ENCODE peak calls at places on chromosomes 16 and 17, in five cellular contexts. I is gastrocnemius medialis; M is brain microvascular endothelial cell; V is CD8-positive, alpha-beta memory T cell; C is left ventricle myocardium inferior. Z is an unnamed sample.

GRCh38 chr16:3243882-3244281 is 8.9 kb upstream of the ZNF200 start:
- DNase-seq in I (no peak), M (no peak), V (no peak), C (no peak), Z (no peak)

GRCh38 chr17:37094391-37094790 is 145.6 kb downstream of the AATF start:
- DNase-seq in I (no peak), M (no peak), V (no peak), C (no peak), Z (peak; percentile 21)

GRCh38 chr17:80783971-80784370 is 207.7 kb upstream of the CHMP6 start:
- DNase-seq in I (no peak), M (no peak), V (no peak), C (no peak), Z (no peak)

GRCh38 chr17:82419471-82419995 is 1.1 kb upstream of the OGFOD3 start:
- DNase-seq in I (no peak), M (no peak), V (no peak), C (no peak), Z (no peak)

GRCh38 chr17:39104046-39104445 is 47.4 kb downstream of the PLXDC1 start:
- DNase-seq in I (no peak), M (peak; percentile 63), V (no peak), C (no peak), Z (no peak)

GRCh38 chr17:31830971-31831755 is 27.9 kb downstream of the COPRS start:
- DNase-seq in I (no peak), M (peak; percentile 42), V (no peak), C (no peak), Z (no peak)

GRCh38 chr16:1610071-1610840 is 1.6 kb downstream of the IFT140 start:
- DNase-seq in I (peak; percentile 76), M (peak; percentile 63), V (peak; percentile 93), C (peak; percentile 88), Z (peak; percentile 89)

GRCh38 chr16:88870608-88871348 is 4.3 kb upstream of the PABPN1L start:
- DNase-seq in I (no peak), M (no peak), V (no peak), C (no peak), Z (no peak)

GRCh38 chr17:69669441-69670178 is 255.1 kb downstream of the MAP2K6 start:
- DNase-seq in I (no peak), M (no peak), V (no peak), C (no peak), Z (no peak)

GRCh38 chr17:59001158-59001814 is 105.4 kb downstream of the TRIM37 start:
- DNase-seq in I (peak; percentile 22), M (peak; percentile 77), V (peak; percentile 80), C (no peak), Z (no peak)

GRCh38 chr17:8001976-8002645 is at the start of gene GUCY2D:
- DNase-seq in I (no peak), M (no peak), V (no peak), C (no peak), Z (no peak)

GRCh38 chr17:40431231-40431602 is 12.0 kb upstream of the IGFBP4 start:
- DNase-seq in I (no peak), M (no peak), V (no peak), C (no peak), Z (no peak)

GRCh38 chr17:61955621-61956020 is 27.8 kb upstream of the INTS2 start:
- DNase-seq in I (no peak), M (no peak), V (no peak), C (no peak), Z (no peak)

GRCh38 chr17:45950888-45951287 is 48.2 kb upstream of the STH start:
- DNase-seq in I (no peak), M (no peak), V (no peak), C (no peak), Z (no peak)

GRCh38 chr17:35486920-35487727 is 38.6 kb upstream of the SLFN13 start:
- DNase-seq in I (no peak), M (peak; percentile 17), V (peak; percentile 84), C (peak; percentile 41), Z (no peak)

GRCh38 chr17:62895256-62895649 is 70.8 kb upstream of the TANC2 start:
- DNase-seq in I (no peak), M (no peak), V (no peak), C (no peak), Z (no peak)

GRCh38 chr16:20880867-20881866 is 19.0 kb downstream of the DCUN1D3 start:
- DNase-seq in I (no peak), M (no peak), V (no peak), C (no peak), Z (no peak)

GRCh38 chr17:75685508-75685907 is 18.4 kb downstream of the SAP30BP start:
- DNase-seq in I (no peak), M (no peak), V (no peak), C (no peak), Z (no peak)

GRCh38 chr17:62692721-62693431 is 65.4 kb downstream of the MRC2 start:
- DNase-seq in I (no peak), M (no peak), V (no peak), C (no peak), Z (no peak)

GRCh38 chr16:19410435-19411153 is 7.1 kb upstream of the TMC5 start:
- DNase-seq in I (no peak), M (no peak), V (no peak), C (no peak), Z (no peak)

GRCh38 chr16:48912360-48912759 is 302.4 kb upstream of the N4BP1 start:
- DNase-seq in I (no peak), M (no peak), V (no peak), C (no peak), Z (no peak)

GRCh38 chr17:80694992-80695912 is 150.6 kb downstream of the RPTOR start:
- DNase-seq in I (no peak), M (no peak), V (no peak), C (no peak), Z (no peak)

GRCh38 chr16:85437161-85438052 is 175.7 kb upstream of the GSE1 start:
- DNase-seq in I (no peak), M (no peak), V (no peak), C (no peak), Z (no peak)

GRCh38 chr16:30061195-30061554 is 4.4 kb upstream of the ALDOA start:
- DNase-seq in I (no peak), M (no peak), V (no peak), C (no peak), Z (no peak)

GRCh38 chr16:48499822-48500440 is 110.0 kb downstream of the N4BP1 start:
- DNase-seq in I (no peak), M (peak; percentile 73), V (no peak), C (no peak), Z (no peak)

GRCh38 chr16:81261049-81261648 is 22.7 kb downstream of the BCO1 start:
- DNase-seq in I (no peak), M (no peak), V (no peak), C (no peak), Z (peak; percentile 16)

GRCh38 chr17:48800626-48801217 is 16.3 kb downstream of the TTLL6 start:
- DNase-seq in I (no peak), M (no peak), V (no peak), C (no peak), Z (no peak)

DNA sequence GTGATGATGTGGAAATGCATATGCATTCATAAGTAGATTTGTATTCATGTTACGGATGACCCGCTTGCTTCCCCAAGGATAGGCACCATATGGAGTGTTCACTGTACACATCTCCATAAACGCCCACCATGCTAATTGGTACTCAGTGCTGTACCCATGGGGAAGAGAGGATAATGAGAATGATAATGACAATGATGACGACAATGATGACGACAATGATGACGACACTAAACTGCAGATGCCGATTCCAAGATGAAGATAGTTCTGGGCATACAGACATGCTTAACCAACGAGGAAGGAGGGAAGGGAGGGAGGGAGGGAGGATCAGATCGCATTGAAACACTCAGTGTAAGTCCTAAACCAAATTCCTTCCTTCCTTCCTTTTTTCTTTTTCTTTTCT is 26.5 kb upstream of the ZFHX3 start:
- DNase-seq in I (no peak), M (no peak), V (no peak), C (no peak), Z (no peak)
- H3K27ac ChIP-seq in I (no peak overlapping the region), M (no peak overlapping the region), V (no peak overlapping the region), C (no peak overlapping the region), Z (no peak overlapping the region)

GRCh38 chr16:23333962-23334361 is 31.9 kb downstream of the SCNN1B start:
- DNase-seq in I (no peak), M (no peak), V (no peak), C (no peak), Z (no peak)

GRCh38 chr16:23330161-23330560 is 28.1 kb downstream of the SCNN1B start:
- DNase-seq in I (no peak), M (no peak), V (no peak), C (no peak), Z (no peak)

GRCh38 chr16:23327836-23328235 is 25.7 kb downstream of the SCNN1B start:
- DNase-seq in I (no peak), M (no peak), V (no peak), C (no peak), Z (no peak)

GRCh38 chr16:23333034-23333579 is 31.0 kb downstream of the SCNN1B start:
- DNase-seq in I (no peak), M (no peak), V (no peak), C (no peak), Z (no peak)

DNA sequence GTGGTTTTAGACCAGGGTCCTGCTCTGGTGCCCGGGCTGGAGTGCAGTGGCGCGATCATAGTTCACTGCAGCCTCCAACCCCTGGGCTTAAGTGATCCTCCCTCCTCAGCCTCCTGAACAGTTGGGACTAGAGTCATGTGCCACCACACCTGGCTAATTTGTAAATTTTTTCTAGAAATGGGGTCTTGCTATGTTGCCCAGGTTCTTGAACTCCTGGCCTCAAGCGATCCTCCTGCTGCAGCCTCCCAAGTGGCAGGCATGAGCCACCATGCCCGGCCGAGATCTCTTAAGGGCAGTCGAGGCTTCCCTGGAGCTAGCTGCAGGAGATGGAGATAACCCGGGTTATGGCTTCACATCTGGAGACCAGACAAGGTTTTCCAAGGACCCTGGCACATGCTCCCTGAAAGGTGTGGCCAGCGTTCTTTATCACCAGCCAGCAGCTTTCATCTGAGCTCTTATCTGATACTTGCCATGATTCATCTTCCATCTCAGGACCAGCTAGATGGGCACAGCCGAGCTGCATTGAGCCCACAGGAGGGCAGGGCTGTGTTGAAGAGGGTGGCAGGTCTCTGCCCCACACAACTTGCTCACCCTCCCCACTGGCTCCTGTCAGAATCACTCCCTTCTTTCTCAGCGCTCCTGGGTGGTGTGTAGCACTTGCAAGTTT is 28.6 kb downstream of the SCNN1B start:
- DNase-seq in I (no peak), M (no peak), V (no peak), C (no peak), Z (no peak)
- H3K27ac ChIP-seq in I (no peak overlapping the region), M (no peak overlapping the region), V (no peak overlapping the region), C (no peak overlapping the region), Z (no peak overlapping the region)

GRCh38 chr16:67872631-67873434 is at the start of gene EDC4:
- DNase-seq in I (peak; percentile 68), M (peak; percentile 64), V (peak; percentile 91), C (peak; percentile 88), Z (peak; percentile 86)

GRCh38 chr16:67874147-67874771 is 1.4 kb downstream of the EDC4 start:
- DNase-seq in I (no peak), M (no peak), V (no peak), C (no peak), Z (no peak)

GRCh38 chr16:67872131-67872630 is 671 bp upstream of the EDC4 start:
- DNase-seq in I (no peak), M (no peak), V (no peak), C (no peak), Z (no peak)

GRCh38 chr16:67871256-67871655 is 1.6 kb upstream of the EDC4 start:
- DNase-seq in I (no peak), M (no peak), V (no peak), C (no peak), Z (no peak)

GRCh38 chr16:67873435-67874146 is 739 bp downstream of the EDC4 start:
- DNase-seq in I (no peak), M (no peak), V (no peak), C (no peak), Z (no peak)
- H3K27ac ChIP-seq in I (peak overlapping the region; percentile 86), M (peak overlapping the region; percentile 51), V (peak overlapping the region; percentile 91), C (peak overlapping the region; percentile 90), Z (peak overlapping the region; percentile 85)

GRCh38 chr17:10042589-10043244 is 137.6 kb upstream of the RCVRN start:
- DNase-seq in I (no peak), M (no peak), V (no peak), C (no peak), Z (no peak)
- H3K27ac ChIP-seq in I (peak overlapping the region; percentile 44), M (no peak overlapping the region), V (no peak overlapping the region), C (peak overlapping the region; percentile 87), Z (no peak overlapping the region)